ENCODE peak calls at places on chromosomes 6 and 20, in five cellular contexts. G, K, O, T and Y are unnamed samples.

GRCh38 chr6:113654396-113654795 is 202.7 kb upstream of the MARCKS start:
- DNase-seq in G (peak), T (no peak), K (peak), O (peak), Y (no peak)

GRCh38 chr20:62028384-62028783 is 37.3 kb downstream of the TAF4 start:
- DNase-seq in T (no peak), O (no peak), G (no peak), K (no peak), Y (no peak)

GRCh38 chr20:22861990-22862389 is 173.1 kb upstream of the SSTR4 start:
- DNase-seq in G (no peak), O (no peak), K (no peak), T (no peak), Y (no peak)

GRCh38 chr6:49979584-49979983 is 10.2 kb upstream of the DEFB113 start:
- DNase-seq in K (no peak), T (no peak), G (no peak), O (no peak), Y (peak)

GRCh38 chr6:73340048-73340447 is 14.0 kb downstream of the DPPA5 start:
- DNase-seq in G (no peak), T (peak), O (no peak), K (no peak), Y (no peak)

GRCh38 chr20:34075647-34076046 is 36.4 kb downstream of the EIF2S2 start:
- DNase-seq in O (no peak), T (no peak), K (no peak), G (no peak), Y (no peak)

GRCh38 chr6:75602897-75603395 is 1.3 kb downstream of the SENP6 start:
- DNase-seq in G (no peak), O (no peak), K (peak), T (no peak), Y (peak)

GRCh38 chr20:48147326-48147725 is 362.0 kb upstream of the SULF2 start:
- DNase-seq in O (no peak), G (no peak), K (no peak), T (no peak), Y (no peak)

GRCh38 chr20:37880726-37881591 is 22.0 kb upstream of the VSTM2L start:
- DNase-seq in T (no peak), G (no peak), O (peak), K (no peak), Y (no peak)

GRCh38 chr6:21527731-21528130 is 65.8 kb upstream of the SOX4 start:
- DNase-seq in O (no peak), G (no peak), T (no peak), K (no peak), Y (no peak)
- TF ChIP-seq CTCF in O (no peak), G (no peak), T (no peak), K (no peak), Y (no peak)

DNA sequence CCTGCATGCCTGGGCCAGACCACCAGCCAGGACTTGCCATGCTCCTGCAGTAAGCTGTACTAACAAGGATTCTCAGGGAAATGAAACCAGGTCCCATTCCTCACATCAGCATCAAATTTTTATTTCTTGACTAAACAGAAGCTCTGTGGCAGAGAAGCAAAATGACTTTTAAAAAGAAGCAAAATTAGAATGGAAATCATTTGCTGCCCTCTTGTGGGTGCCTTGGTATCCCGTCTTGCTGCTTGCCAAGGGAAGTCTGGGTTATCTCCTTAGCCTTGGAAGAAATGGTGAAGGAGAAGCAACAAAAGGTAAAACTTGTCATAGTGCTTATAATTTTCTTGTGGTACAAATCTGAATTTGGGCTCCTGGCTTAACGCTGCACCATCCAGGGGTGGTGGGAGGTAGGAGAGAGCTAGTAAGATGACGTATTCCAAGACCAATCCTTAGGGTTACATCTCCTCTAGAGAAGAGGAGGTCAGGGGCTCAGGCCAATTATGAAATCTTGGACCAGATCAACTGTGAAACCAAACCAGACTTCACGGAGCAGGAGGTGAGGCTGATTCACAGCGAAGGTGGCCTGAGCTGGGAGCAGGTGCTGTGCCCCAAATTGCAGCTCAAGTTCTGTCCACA is 107.5 kb downstream of the FAXC start:
- DNase-seq in K (peak), T (peak), G (peak), O (peak), Y (peak)
- TF ChIP-seq CTCF in K (peak), T (peak), G (peak), O (peak), Y (peak)

DNA sequence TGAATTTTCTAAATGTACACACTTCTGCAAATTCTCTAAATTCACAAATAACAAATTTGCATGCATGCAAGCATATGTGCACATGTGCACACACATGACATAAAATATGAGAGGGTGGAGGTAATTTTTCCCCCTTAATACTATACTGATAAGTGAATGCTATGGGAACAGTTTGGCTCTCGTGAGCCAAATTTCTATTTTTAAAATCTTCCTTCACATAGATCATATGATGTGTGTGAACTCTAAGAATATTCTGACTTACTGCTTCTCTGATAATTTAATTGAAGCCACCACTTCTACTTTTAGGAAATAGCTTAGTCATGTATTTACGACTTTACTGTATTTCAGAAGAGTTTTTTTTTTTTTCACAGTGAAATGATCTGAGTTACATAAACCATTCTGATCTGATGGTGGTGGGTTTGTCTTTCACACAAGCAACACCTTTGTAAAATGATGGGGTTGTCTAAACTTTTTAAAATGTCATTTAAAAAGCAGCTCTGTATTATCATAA is 997.0 kb upstream of the CITED2 start:
- DNase-seq in T (peak), G (no peak), O (no peak), K (no peak), Y (no peak)
- TF ChIP-seq CTCF in T (no peak), G (no peak), O (no peak), K (no peak), Y (no peak)

GRCh38 chr6:12582421-12583110 is 134.0 kb upstream of the PHACTR1 start:
- DNase-seq in K (no peak), O (no peak), G (no peak), T (no peak), Y (no peak)
- TF ChIP-seq CTCF in K (no peak), O (no peak), G (no peak), T (no peak), Y (no peak)

DNA sequence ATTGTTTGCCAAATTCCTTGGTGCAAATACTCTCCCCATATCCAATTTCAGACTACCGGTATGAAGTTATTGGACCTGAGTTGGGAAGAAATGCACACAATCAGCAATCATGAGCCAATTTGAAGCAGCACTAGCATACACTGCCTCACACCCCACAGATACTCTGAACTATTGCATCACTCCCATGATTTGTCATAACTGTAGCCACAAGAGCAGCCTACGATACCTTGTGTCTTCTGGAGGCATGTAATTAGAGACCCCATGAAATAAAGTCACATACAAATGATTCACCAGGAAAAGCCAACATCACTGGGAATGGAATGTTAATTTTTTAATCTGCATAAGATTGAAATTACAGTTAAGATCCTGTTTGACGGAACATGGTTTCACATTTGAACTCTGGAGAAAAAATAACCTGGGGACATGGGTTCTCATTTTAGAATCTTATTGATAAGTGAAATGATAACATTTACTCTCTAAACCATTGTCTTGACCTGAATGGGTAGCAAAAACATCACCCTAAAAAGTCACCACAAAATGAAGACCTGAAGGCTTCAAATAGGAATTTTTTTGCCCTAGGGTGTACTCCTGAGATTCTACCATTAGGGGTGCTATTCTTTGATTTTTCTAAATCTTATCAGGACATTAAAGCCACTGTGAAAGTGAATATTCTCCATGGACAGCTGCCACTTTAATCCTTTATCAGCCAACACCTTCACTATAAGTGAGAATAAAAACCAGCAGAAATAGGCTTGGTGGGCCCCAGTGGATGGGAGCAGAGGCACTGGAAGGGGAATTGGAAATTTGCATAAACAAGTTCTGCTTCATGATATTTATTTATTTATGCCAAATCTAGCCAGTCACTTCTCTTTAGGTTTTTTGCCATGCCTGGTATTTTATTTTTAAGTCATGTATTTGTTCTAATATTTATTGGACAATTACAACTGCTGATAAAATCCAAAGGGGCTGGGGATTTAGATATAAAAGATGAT is 34.5 kb upstream of the HBS1L start:
- DNase-seq in K (peak), G (peak), O (no peak), T (peak), Y (peak)
- TF ChIP-seq CTCF in K (peak), G (peak), O (peak), T (peak), Y (no peak)